ENCODE peak calls at places on chromosomes 7 and 10, in ten cellular contexts. C is kidney, X is breast epithelium, Z is prostate gland, F is DND-41, Y is stomach, O is A549, M is uterus, A is mucosa of descending colon, E is mammary epithelial cell. S is an unnamed sample.

GRCh38 chr10:94989192-94989591 is 50.7 kb downstream of the CYP2C9 start:
- DNase-seq in C (no peak), X (no peak), Z (no peak), F (no peak), Y (no peak), O (no peak), M (no peak), A (no peak), E (no peak), S (no peak)

GRCh38 chr10:133131754-133132710 is 28.0 kb upstream of the KNDC1 start:
- DNase-seq in C (peak), X (no peak), Z (no peak), F (no peak), Y (peak), O (no peak), M (peak), A (no peak), E (no peak), S (no peak)

GRCh38 chr7:102103027-102103372 is 183.7 kb upstream of the SH2B2 start:
- DNase-seq in C (no peak), X (no peak), Z (no peak), F (no peak), Y (no peak), O (no peak), M (no peak), A (no peak), E (no peak), S (no peak)

GRCh38 chr10:110207805-110208613 is 604 bp downstream of the MXI1 start:
- DNase-seq in C (no peak), X (no peak), Z (peak), F (peak), Y (peak), O (peak), M (no peak), A (peak), E (peak), S (peak)

GRCh38 chr10:102196893-102197292 is 29.2 kb upstream of the ELOVL3 start:
- DNase-seq in C (no peak), X (no peak), Z (no peak), F (no peak), Y (no peak), O (no peak), M (no peak), A (no peak), E (no peak), S (peak)

GRCh38 chr7:130369110-130369711 is 11.1 kb upstream of the CPA1 start:
- DNase-seq in C (no peak), X (no peak), Z (no peak), F (no peak), Y (no peak), O (peak), M (no peak), A (no peak), E (no peak), S (peak)

GRCh38 chr7:151428393-151429231 is 11.3 kb downstream of the CRYGN start:
- DNase-seq in C (peak), X (peak), Z (no peak), F (peak), Y (no peak), O (no peak), M (peak), A (no peak), E (peak), S (no peak)

GRCh38 chr7:124818807-124819206 is 53.2 kb upstream of the GPR37 start:
- DNase-seq in C (no peak), X (no peak), Z (no peak), F (no peak), Y (no peak), O (no peak), M (no peak), A (no peak), E (no peak), S (no peak)

GRCh38 chr10:17109475-17110207 is 20.0 kb downstream of the CUBN start:
- DNase-seq in C (no peak), X (no peak), Z (no peak), F (no peak), Y (no peak), O (peak), M (no peak), A (no peak), E (peak), S (no peak)

GRCh38 chr7:94303736-94304135 is 91.0 kb upstream of the COL1A2 start:
- DNase-seq in C (no peak), X (no peak), Z (no peak), F (no peak), Y (no peak), O (peak), M (peak), A (no peak), E (no peak), S (no peak)

GRCh38 chr7:78993341-78993740 is 460.1 kb downstream of the MAGI2 start:
- DNase-seq in C (no peak), X (no peak), Z (no peak), F (no peak), Y (no peak), O (no peak), M (no peak), A (no peak), E (no peak), S (peak)

GRCh38 chr10:16945566-16945965 is 128.3 kb upstream of the RSU1 start:
- DNase-seq in C (no peak), X (no peak), Z (no peak), F (no peak), Y (no peak), O (no peak), M (no peak), A (no peak), E (no peak), S (no peak)

GRCh38 chr7:105648561-105649401 is 67.5 kb upstream of the EFCAB10 start:
- DNase-seq in C (no peak), X (no peak), Z (no peak), F (no peak), Y (peak), O (peak), M (no peak), A (no peak), E (peak), S (no peak)

GRCh38 chr10:102859911-102860310 is 5.9 kb downstream of the BORCS7 start:
- DNase-seq in C (no peak), X (no peak), Z (no peak), F (no peak), Y (no peak), O (no peak), M (no peak), A (no peak), E (no peak), S (no peak)

GRCh38 chr10:13990918-13991317 is 339.8 kb downstream of the FRMD4A start:
- DNase-seq in C (no peak), X (peak), Z (peak), F (no peak), Y (peak), O (no peak), M (peak), A (no peak), E (no peak), S (no peak)

GRCh38 chr7:96667026-96667425 is 42.6 kb downstream of the SEM1 start:
- DNase-seq in C (no peak), X (no peak), Z (no peak), F (no peak), Y (no peak), O (no peak), M (no peak), A (no peak), E (no peak), S (no peak)

GRCh38 chr7:55052726-55053431 is 34.1 kb downstream of the EGFR start:
- DNase-seq in C (no peak), X (no peak), Z (no peak), F (no peak), Y (no peak), O (no peak), M (no peak), A (no peak), E (no peak), S (no peak)

GRCh38 chr7:50119815-50120637 is 27.0 kb upstream of the ZPBP start:
- DNase-seq in C (no peak), X (no peak), Z (no peak), F (peak), Y (no peak), O (peak), M (no peak), A (no peak), E (no peak), S (peak)

GRCh38 chr10:101120520-101120883 is 10.6 kb upstream of the TLX1 start:
- DNase-seq in C (no peak), X (no peak), Z (no peak), F (no peak), Y (no peak), O (no peak), M (no peak), A (no peak), E (no peak), S (no peak)

GRCh38 chr10:101121661-101122045 is 9.4 kb upstream of the TLX1 start:
- DNase-seq in C (peak), X (no peak), Z (no peak), F (no peak), Y (no peak), O (no peak), M (no peak), A (no peak), E (no peak), S (no peak)

GRCh38 chr10:101122270-101123084 is 8.6 kb upstream of the TLX1 start:
- DNase-seq in C (peak), X (no peak), Z (no peak), F (no peak), Y (no peak), O (no peak), M (no peak), A (no peak), E (no peak), S (no peak)

GRCh38 chr10:101123085-101123814 is 7.8 kb upstream of the TLX1 start:
- DNase-seq in C (peak), X (no peak), Z (no peak), F (no peak), Y (peak), O (no peak), M (no peak), A (no peak), E (no peak), S (no peak)

GRCh38 chr10:101120884-101121660 is 10.0 kb upstream of the TLX1 start:
- DNase-seq in C (peak), X (no peak), Z (no peak), F (no peak), Y (peak), O (no peak), M (no peak), A (peak), E (no peak), S (peak)
- H3K4me3 ChIP-seq in C (peak), X (peak), Z (peak), F (no peak), Y (peak), O (no peak), M (peak), A (no peak), E (peak), S (peak)

DNA sequence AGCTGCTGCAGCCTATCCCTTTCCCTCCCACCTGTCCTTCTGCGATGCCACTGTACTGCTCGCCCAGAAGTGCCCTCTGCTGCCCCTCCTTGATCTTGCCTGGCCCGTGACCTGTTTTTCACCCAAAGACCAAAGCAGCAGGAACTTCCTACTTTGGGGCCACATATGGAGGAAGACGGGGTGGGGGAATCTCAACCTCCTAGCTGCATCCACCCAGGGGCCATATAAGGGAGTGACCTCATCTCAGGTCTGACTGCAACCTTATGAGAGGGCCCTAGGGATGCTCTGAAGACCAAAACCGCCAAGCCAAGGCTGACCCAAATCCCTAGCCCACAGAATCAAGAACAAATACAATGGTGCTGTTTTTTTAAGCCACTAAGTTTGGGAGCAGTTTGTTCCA is 15.7 kb downstream of the PRKCQ start:
- DNase-seq in C (no peak), X (no peak), Z (no peak), F (no peak), Y (no peak), O (no peak), M (no peak), A (no peak), E (no peak), S (no peak)
- TF ChIP-seq CTCF in C (no peak), X (no peak), Z (no peak), F (no peak), Y (no peak), O (no peak), M (no peak), A (no peak), E (no peak), S (no peak)

GRCh38 chr7:135966341-135967043 is 10.7 kb downstream of the MTPN start:
- DNase-seq in C (no peak), X (no peak), Z (no peak), F (no peak), Y (no peak), O (no peak), M (no peak), A (no peak), E (no peak), S (no peak)

GRCh38 chr7:135970045-135970444 is 7.1 kb downstream of the MTPN start:
- DNase-seq in C (no peak), X (no peak), Z (no peak), F (no peak), Y (no peak), O (no peak), M (no peak), A (no peak), E (no peak), S (no peak)

GRCh38 chr7:135971366-135971725 is 5.8 kb downstream of the MTPN start:
- DNase-seq in C (no peak), X (no peak), Z (no peak), F (no peak), Y (no peak), O (no peak), M (no peak), A (no peak), E (no peak), S (no peak)

GRCh38 chr7:135974667-135975066 is 2.5 kb downstream of the MTPN start:
- DNase-seq in C (no peak), X (no peak), Z (no peak), F (no peak), Y (no peak), O (no peak), M (no peak), A (no peak), E (no peak), S (peak)

DNA sequence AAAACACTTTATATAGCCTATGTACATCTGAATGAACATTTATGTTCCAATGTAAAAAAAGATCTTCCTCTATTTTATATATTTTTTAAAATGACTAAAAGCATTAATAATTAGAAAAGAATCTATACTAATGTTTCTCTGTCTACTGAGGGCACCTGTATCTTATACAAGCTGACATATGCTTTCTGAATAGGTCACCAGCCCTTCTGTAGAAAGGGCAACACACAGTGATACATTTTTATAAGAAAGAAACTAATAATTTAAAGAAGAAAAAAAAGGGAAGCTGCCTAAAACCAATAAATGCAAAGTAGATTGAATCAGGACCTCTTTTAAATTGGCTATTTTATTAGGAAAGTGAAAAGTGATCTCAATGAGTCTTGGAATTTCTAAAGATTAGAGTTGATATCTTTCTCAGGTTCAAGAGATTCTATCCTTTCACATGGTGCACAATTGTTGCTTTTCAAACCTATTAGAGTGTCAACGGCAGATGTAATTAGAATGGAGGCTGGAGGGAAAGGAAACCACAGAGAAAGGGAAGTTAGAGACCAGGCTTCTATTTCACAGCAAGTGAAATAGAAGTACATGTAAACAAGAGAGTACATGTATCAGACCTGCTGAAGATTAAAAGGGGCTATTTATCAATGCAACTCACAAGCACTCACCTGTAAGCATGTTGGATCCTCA is 6.3 kb downstream of the MTPN start:
- DNase-seq in C (no peak), X (no peak), Z (no peak), F (no peak), Y (no peak), O (no peak), M (no peak), A (no peak), E (no peak), S (peak)
- H3K4me3 ChIP-seq in C (no peak), X (no peak), Z (no peak), F (no peak), Y (no peak), O (no peak), M (no peak), A (no peak), E (no peak), S (no peak)

GRCh38 chr10:70728328-70728727 is 56.0 kb downstream of the ADAMTS14 start:
- DNase-seq in C (no peak), X (no peak), Z (no peak), F (no peak), Y (no peak), O (no peak), M (no peak), A (no peak), E (no peak), S (no peak)

GRCh38 chr10:70726909-70727495 is 54.7 kb downstream of the ADAMTS14 start:
- DNase-seq in C (no peak), X (no peak), Z (no peak), F (no peak), Y (no peak), O (no peak), M (no peak), A (no peak), E (no peak), S (no peak)

GRCh38 chr10:70733051-70733450 is 52.1 kb downstream of the TBATA start:
- DNase-seq in C (no peak), X (no peak), Z (no peak), F (no peak), Y (no peak), O (no peak), M (no peak), A (no peak), E (no peak), S (no peak)

GRCh38 chr10:70730955-70731354 is 54.2 kb downstream of the TBATA start:
- DNase-seq in C (no peak), X (no peak), Z (no peak), F (no peak), Y (no peak), O (no peak), M (no peak), A (no peak), E (no peak), S (no peak)

GRCh38 chr10:70729763-70730357 is 55.3 kb downstream of the TBATA start:
- DNase-seq in C (no peak), X (no peak), Z (no peak), F (no peak), Y (no peak), O (no peak), M (no peak), A (no peak), E (no peak), S (no peak)
- TF ChIP-seq CTCF in C (no peak), X (no peak), Z (no peak), F (no peak), Y (no peak), O (no peak), M (no peak), A (no peak), E (no peak), S (no peak)

GRCh38 chr10:29435809-29436501 is 147.1 kb downstream of the LYZL1 start:
- DNase-seq in C (no peak), X (no peak), Z (no peak), F (no peak), Y (no peak), O (no peak), M (no peak), A (no peak), E (no peak), S (no peak)

GRCh38 chr10:29440981-29441380 is 152.1 kb downstream of the LYZL1 start:
- DNase-seq in C (no peak), X (no peak), Z (no peak), F (no peak), Y (no peak), O (no peak), M (no peak), A (no peak), E (no peak), S (no peak)

GRCh38 chr10:29438271-29438670 is 149.4 kb downstream of the LYZL1 start:
- DNase-seq in C (no peak), X (no peak), Z (no peak), F (no peak), Y (no peak), O (no peak), M (no peak), A (no peak), E (no peak), S (no peak)

GRCh38 chr10:29437871-29438270 is 149.0 kb downstream of the LYZL1 start:
- DNase-seq in C (no peak), X (no peak), Z (no peak), F (no peak), Y (no peak), O (no peak), M (no peak), A (no peak), E (no peak), S (no peak)
- H3K4me3 ChIP-seq in C (no peak), X (no peak), Z (no peak), F (no peak), Y (no peak), O (no peak), M (no peak), A (no peak), E (no peak), S (no peak)

GRCh38 chr7:110721395-110721794 is 369.5 kb upstream of the LRRN3 start:
- DNase-seq in C (no peak), X (no peak), Z (no peak), F (no peak), Y (no peak), O (no peak), M (no peak), A (no peak), E (no peak), S (no peak)

GRCh38 chr7:110724811-110725210 is 366.1 kb upstream of the LRRN3 start:
- DNase-seq in C (no peak), X (no peak), Z (no peak), F (no peak), Y (no peak), O (no peak), M (no peak), A (no peak), E (no peak), S (no peak)
- TF ChIP-seq CTCF in C (no peak), X (no peak), Z (no peak), F (no peak), Y (no peak), O (no peak), M (no peak), A (no peak), E (no peak), S (no peak)

GRCh38 chr7:47573758-47574472 is 8.0 kb downstream of the TNS3 start:
- DNase-seq in C (no peak), X (peak), Z (no peak), F (no peak), Y (peak), O (peak), M (peak), A (no peak), E (no peak), S (no peak)
- H3K4me3 ChIP-seq in C (peak), X (no peak), Z (no peak), F (no peak), Y (no peak), O (peak), M (no peak), A (no peak), E (no peak), S (no peak)

DNA sequence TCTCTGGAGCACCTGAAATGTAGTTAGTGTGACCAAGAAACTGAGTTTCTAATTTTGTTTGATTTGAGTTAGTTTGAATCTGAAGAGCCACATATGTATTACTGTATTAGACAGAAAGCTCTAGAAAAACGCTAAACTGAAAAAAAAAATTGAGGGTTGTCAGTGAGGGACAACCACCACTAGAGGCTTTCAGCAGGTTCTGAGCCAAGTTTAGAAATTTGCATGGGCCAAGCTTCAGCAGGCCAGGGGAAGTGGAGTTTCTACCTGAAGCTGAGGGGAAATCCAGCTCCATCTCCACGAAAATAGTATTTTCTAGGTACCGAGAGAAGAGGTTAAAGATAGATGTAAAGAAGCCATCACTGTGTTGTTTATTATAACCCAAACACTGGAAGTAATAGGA is 77.9 kb upstream of the PLXNA4 start:
- DNase-seq in C (no peak), X (no peak), Z (no peak), F (peak), Y (no peak), O (peak), M (no peak), A (no peak), E (no peak), S (peak)
- TF ChIP-seq CTCF in C (no peak), X (no peak), Z (no peak), F (peak), Y (no peak), O (no peak), M (no peak), A (no peak), E (no peak), S (peak)

GRCh38 chr10:124229516-124230051 is 136.2 kb upstream of the CHST15 start:
- DNase-seq in C (no peak), X (no peak), Z (no peak), F (no peak), Y (no peak), O (no peak), M (no peak), A (no peak), E (no peak), S (no peak)
- H3K4me3 ChIP-seq in C (no peak), X (no peak), Z (no peak), F (no peak), Y (no peak), O (no peak), M (no peak), A (no peak), E (no peak), S (no peak)

GRCh38 chr10:114749545-114749944 is 72.0 kb upstream of the FHIP2A start:
- DNase-seq in C (no peak), X (no peak), Z (no peak), F (no peak), Y (no peak), O (no peak), M (no peak), A (no peak), E (no peak), S (no peak)

GRCh38 chr10:114751856-114752255 is 69.7 kb upstream of the FHIP2A start:
- DNase-seq in C (no peak), X (no peak), Z (no peak), F (no peak), Y (no peak), O (no peak), M (no peak), A (no peak), E (peak), S (no peak)

GRCh38 chr10:114754445-114755320 is 66.9 kb upstream of the FHIP2A start:
- DNase-seq in C (no peak), X (no peak), Z (no peak), F (no peak), Y (no peak), O (no peak), M (no peak), A (no peak), E (peak), S (no peak)

GRCh38 chr10:114755537-114755936 is 66.0 kb upstream of the FHIP2A start:
- DNase-seq in C (no peak), X (no peak), Z (no peak), F (no peak), Y (no peak), O (no peak), M (no peak), A (no peak), E (no peak), S (no peak)

GRCh38 chr10:114753126-114753525 is 68.5 kb upstream of the FHIP2A start:
- DNase-seq in C (no peak), X (no peak), Z (no peak), F (no peak), Y (no peak), O (no peak), M (no peak), A (no peak), E (no peak), S (no peak)
- TF ChIP-seq CTCF in C (no peak), X (no peak), Z (no peak), F (no peak), Y (no peak), O (no peak), M (no peak), A (no peak), E (no peak), S (no peak)